ENCODE peak calls at places on chromosomes 6 and 20, in six cellular contexts. L is K562, T is SK-N-SH, O is GM12878, P is HepG2, R is H1. H is an unnamed sample.

GRCh38 chr20:2815242-2815900 is 584 bp downstream of the C20orf141 start:
- DNase-seq in L (no peak), T (peak; percentile 11), O (no peak), P (no peak), R (no peak), H (no peak)

GRCh38 chr6:17381429-17382147 is 11.8 kb upstream of the CAP2 start:
- DNase-seq in L (no peak), T (no peak), O (no peak), P (no peak), R (no peak), H (no peak)

GRCh38 chr20:12535770-12536169 is 473.0 kb upstream of the SPTLC3 start:
- DNase-seq in L (no peak), T (no peak), O (no peak), P (no peak), R (no peak), H (no peak)

GRCh38 chr6:709471-710056 is 16.6 kb upstream of the EXOC2 start:
- DNase-seq in L (no peak), T (no peak), O (no peak), P (no peak), R (no peak), H (no peak)

GRCh38 chr6:169887529-169888140 is 136.2 kb downstream of the ERMARD start:
- DNase-seq in L (no peak), T (peak; percentile 1), O (no peak), P (no peak), R (no peak), H (no peak)

GRCh38 chr20:20051767-20052073 is 546 bp downstream of the CRNKL1 start:
- DNase-seq in L (no peak), T (no peak), O (no peak), P (no peak), R (no peak), H (no peak)

GRCh38 chr20:60244373-60245146 is 286.3 kb downstream of the CDH26 start:
- DNase-seq in L (no peak), T (no peak), O (no peak), P (no peak), R (no peak), H (no peak)

GRCh38 chr20:56581701-56582100 is 47.4 kb upstream of the TFAP2C start:
- DNase-seq in L (no peak), T (no peak), O (no peak), P (peak; percentile 19), R (no peak), H (no peak)

GRCh38 chr6:14881399-14881798 is 364.5 kb upstream of the JARID2 start:
- DNase-seq in L (no peak), T (no peak), O (no peak), P (no peak), R (no peak), H (no peak)

GRCh38 chr6:131258816-131259476 is 123.7 kb downstream of the AKAP7 start:
- DNase-seq in L (no peak), T (no peak), O (no peak), P (no peak), R (no peak), H (no peak)

GRCh38 chr6:85130743-85131142 is 319.1 kb upstream of the NT5E start:
- DNase-seq in L (no peak), T (no peak), O (no peak), P (no peak), R (no peak), H (no peak)

GRCh38 chr6:155939253-155939652 is 483.6 kb upstream of the NOX3 start:
- DNase-seq in L (no peak), T (peak; percentile 29), O (no peak), P (no peak), R (no peak), H (no peak)

GRCh38 chr6:5707646-5708045 is 299.1 kb downstream of the NRN1 start:
- DNase-seq in L (no peak), T (no peak), O (no peak), P (no peak), R (no peak), H (no peak)

GRCh38 chr6:26233608-26234420 is 131.2 kb upstream of the BTN3A2 start:
- DNase-seq in L (peak; percentile 75), T (peak; percentile 40), O (peak; percentile 75), P (no peak), R (no peak), H (peak; percentile 81)

GRCh38 chr6:90388395-90388794 is 91.8 kb upstream of the BACH2 start:
- DNase-seq in L (no peak), T (no peak), O (no peak), P (no peak), R (no peak), H (no peak)

GRCh38 chr6:13538084-13538483 is 36.3 kb upstream of the SIRT5 start:
- DNase-seq in L (peak; percentile 33), T (peak; percentile 69), O (no peak), P (peak; percentile 55), R (no peak), H (peak; percentile 69)

GRCh38 chr6:4372866-4373265 is 237.5 kb upstream of the ECI2 start:
- DNase-seq in L (no peak), T (no peak), O (no peak), P (no peak), R (no peak), H (no peak)

GRCh38 chr6:139030539-139030938 is 2.0 kb downstream of the ABRACL start:
- DNase-seq in L (no peak), T (no peak), O (peak; percentile 48), P (no peak), R (no peak), H (no peak)

GRCh38 chr20:42795399-42795798 is 394.3 kb downstream of the PTPRT start:
- DNase-seq in L (no peak), T (no peak), O (no peak), P (no peak), R (no peak), H (no peak)

GRCh38 chr6:156934054-156934424 is 156.9 kb downstream of the ARID1B start:
- DNase-seq in L (no peak), T (no peak), O (no peak), P (no peak), R (no peak), H (no peak)

GRCh38 chr6:408599-409102 is 17.1 kb downstream of the IRF4 start:
- DNase-seq in L (peak; percentile 65), T (peak; percentile 61), O (no peak), P (peak; percentile 65), R (no peak), H (no peak)

GRCh38 chr6:89048985-89049384 is 31.6 kb upstream of the PNRC1 start:
- DNase-seq in L (no peak), T (no peak), O (no peak), P (no peak), R (no peak), H (no peak)

GRCh38 chr6:50442531-50443040 is 270.7 kb upstream of the TFAP2D start:
- DNase-seq in L (no peak), T (no peak), O (no peak), P (no peak), R (no peak), H (no peak)

GRCh38 chr6:166029506-166029905 is 138.1 kb downstream of the TBXT start:
- DNase-seq in L (no peak), T (no peak), O (peak; percentile 8), P (no peak), R (no peak), H (no peak)

GRCh38 chr6:23692184-23692583 is 433.8 kb upstream of the NRSN1 start:
- DNase-seq in L (no peak), T (peak; percentile 14), O (no peak), P (no peak), R (no peak), H (peak; percentile 81)

DNA sequence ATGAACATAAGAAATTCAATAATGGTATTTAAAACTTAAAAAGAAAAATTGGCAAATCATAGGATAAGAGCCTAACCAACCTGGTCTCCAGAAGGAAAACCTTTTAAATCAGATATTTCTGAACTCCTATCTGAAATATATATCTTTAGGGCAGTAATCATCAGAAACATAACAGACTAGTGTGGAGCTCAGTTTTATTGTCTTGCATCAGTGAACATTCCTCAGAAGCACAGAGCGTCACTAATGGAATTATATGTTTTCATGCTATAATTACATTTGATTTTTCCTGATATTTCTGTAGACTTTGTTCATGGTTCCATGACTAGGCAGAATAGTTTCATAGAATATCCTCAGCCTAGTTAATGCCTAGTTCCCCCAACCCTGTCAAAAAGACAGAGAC is 262.2 kb downstream of the EYA4 start:
- DNase-seq in L (no peak), T (no peak), O (no peak), P (no peak), R (no peak), H (peak; percentile 9)
- TF ChIP-seq JUND in L (no peak), T (no peak), O (no peak), P (no peak), R (no peak), H (no peak)

GRCh38 chr6:105263685-105264298 is 84.0 kb upstream of the POPDC3 start:
- DNase-seq in L (no peak), T (no peak), O (no peak), P (no peak), R (no peak), H (no peak)
- TF ChIP-seq JUND in L (no peak), T (no peak), O (no peak), P (no peak), R (no peak), H (no peak)

GRCh38 chr6:98941319-98941718 is 6.4 kb downstream of the FBXL4 start:
- DNase-seq in L (no peak), T (no peak), O (no peak), P (no peak), R (no peak), H (no peak)
- TF ChIP-seq JUND in L (no peak), T (no peak), O (no peak), P (no peak), R (no peak), H (no peak)

DNA sequence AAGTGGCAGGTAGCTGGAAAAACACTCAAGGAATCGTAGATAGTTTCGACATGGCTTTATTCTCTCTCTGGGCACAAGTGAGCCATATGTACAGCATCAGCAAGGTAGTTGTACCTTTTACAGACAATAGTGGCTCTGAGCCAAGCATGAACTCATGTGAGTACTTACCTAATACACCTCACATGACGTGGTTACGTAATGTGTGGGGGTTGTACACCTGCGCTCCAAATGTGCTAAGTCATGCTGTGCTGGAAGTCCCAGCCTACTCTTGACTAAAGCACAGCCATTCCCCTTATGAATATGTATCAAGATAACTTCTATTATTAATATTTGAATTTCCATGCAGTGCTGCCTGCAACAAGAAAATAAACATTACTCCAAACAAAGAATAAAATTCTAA is 78.8 kb upstream of the HMGN3 start:
- DNase-seq in L (peak; percentile 12), T (no peak), O (no peak), P (no peak), R (no peak), H (peak; percentile 66)
- TF ChIP-seq JUND in L (peak; percentile 37), T (no peak), O (no peak), P (no peak), R (no peak), H (no peak)

GRCh38 chr20:53826090-53826489 is 232.5 kb upstream of the ZNF217 start:
- DNase-seq in L (no peak), T (no peak), O (no peak), P (no peak), R (no peak), H (no peak)

GRCh38 chr20:53825282-53825681 is 231.6 kb upstream of the ZNF217 start:
- DNase-seq in L (no peak), T (no peak), O (no peak), P (no peak), R (no peak), H (no peak)

GRCh38 chr20:53827996-53828672 is 234.5 kb upstream of the ZNF217 start:
- DNase-seq in L (no peak), T (no peak), O (no peak), P (no peak), R (no peak), H (no peak)

GRCh38 chr20:53827292-53827995 is 233.8 kb upstream of the ZNF217 start:
- DNase-seq in L (no peak), T (no peak), O (no peak), P (no peak), R (no peak), H (no peak)

GRCh38 chr20:53826597-53827291 is 233.1 kb upstream of the ZNF217 start:
- DNase-seq in L (no peak), T (no peak), O (no peak), P (no peak), R (no peak), H (no peak)
- TF ChIP-seq JUND in L (no peak), T (no peak), O (no peak), P (no peak), R (no peak), H (no peak)

H was measured in T47D.